ENCODE peak calls at places on chromosomes 5 and 9, in seven cellular contexts. C, L, B, Y, H, Z and X are unnamed samples.

GRCh38 chr9:13845460-13845859 is 468.5 kb downstream of the NFIB start:
- DNase-seq in C (no peak), L (no peak), B (peak), Y (no peak), H (no peak), Z (no peak), X (no peak)

GRCh38 chr5:89230178-89230577 is 347.2 kb upstream of the MEF2C start:
- DNase-seq in C (no peak), L (no peak), B (no peak), Y (no peak), H (no peak), Z (no peak), X (no peak)

GRCh38 chr9:126146254-126147145 is 180.1 kb upstream of the MVB12B start:
- DNase-seq in C (peak), L (peak), B (no peak), Y (peak), H (peak), Z (peak), X (no peak)

GRCh38 chr9:123138156-123138555 is 104.7 kb downstream of the GPR21 start:
- DNase-seq in C (no peak), L (no peak), B (no peak), Y (no peak), H (no peak), Z (no peak), X (no peak)

GRCh38 chr9:99259231-99259918 is 37.3 kb downstream of the SEC61B start:
- DNase-seq in C (peak), L (peak), B (no peak), Y (peak), H (no peak), Z (peak), X (peak)

GRCh38 chr5:119347996-119348395 is 7.8 kb upstream of the TNFAIP8 start:
- DNase-seq in C (no peak), L (no peak), B (peak), Y (no peak), H (no peak), Z (no peak), X (no peak)

GRCh38 chr5:154506049-154506715 is 28.2 kb upstream of the HAND1 start:
- DNase-seq in C (no peak), L (no peak), B (no peak), Y (peak), H (no peak), Z (no peak), X (no peak)

GRCh38 chr5:2203774-2204173 is 321.0 kb upstream of the IRX4 start:
- DNase-seq in C (no peak), L (no peak), B (no peak), Y (no peak), H (no peak), Z (no peak), X (no peak)

GRCh38 chr5:168347368-168347767 is 55.9 kb downstream of the WWC1 start:
- DNase-seq in C (no peak), L (no peak), B (no peak), Y (no peak), H (no peak), Z (no peak), X (no peak)

DNA sequence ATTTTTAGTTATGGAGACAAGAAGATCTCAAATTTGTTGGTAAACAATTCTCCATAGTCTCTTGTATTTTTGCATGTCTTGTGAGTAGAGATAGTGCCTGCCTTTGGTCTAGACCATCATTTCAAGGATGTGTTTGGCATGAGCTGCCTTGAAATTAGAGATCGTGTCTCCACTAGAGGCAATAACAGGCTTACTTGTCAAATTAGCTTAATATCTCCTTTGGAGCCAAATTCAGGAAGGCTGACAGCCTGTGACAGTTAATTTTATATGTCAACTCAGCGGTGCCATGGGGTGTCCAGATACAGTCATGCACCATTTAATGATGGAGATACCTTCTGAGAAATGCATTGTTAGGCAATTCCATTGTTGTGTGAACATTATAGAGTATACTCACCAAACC is 24.8 kb upstream of the PRDM9 start:
- DNase-seq in C (no peak), L (no peak), B (no peak), Y (no peak), H (no peak), Z (no peak), X (no peak)
- TF ChIP-seq POLR2A in C (no peak), L (no peak), B (no peak), Y (no peak), H (no peak), Z (no peak), X (no peak)

GRCh38 chr9:136927343-136928261 is 16.9 kb downstream of the FBXW5 start:
- DNase-seq in C (no peak), L (no peak), B (peak), Y (no peak), H (no peak), Z (no peak), X (no peak)
- H3K27ac ChIP-seq in C (no peak), L (no peak), B (no peak), Y (peak), H (no peak), Z (peak), X (peak)

DNA sequence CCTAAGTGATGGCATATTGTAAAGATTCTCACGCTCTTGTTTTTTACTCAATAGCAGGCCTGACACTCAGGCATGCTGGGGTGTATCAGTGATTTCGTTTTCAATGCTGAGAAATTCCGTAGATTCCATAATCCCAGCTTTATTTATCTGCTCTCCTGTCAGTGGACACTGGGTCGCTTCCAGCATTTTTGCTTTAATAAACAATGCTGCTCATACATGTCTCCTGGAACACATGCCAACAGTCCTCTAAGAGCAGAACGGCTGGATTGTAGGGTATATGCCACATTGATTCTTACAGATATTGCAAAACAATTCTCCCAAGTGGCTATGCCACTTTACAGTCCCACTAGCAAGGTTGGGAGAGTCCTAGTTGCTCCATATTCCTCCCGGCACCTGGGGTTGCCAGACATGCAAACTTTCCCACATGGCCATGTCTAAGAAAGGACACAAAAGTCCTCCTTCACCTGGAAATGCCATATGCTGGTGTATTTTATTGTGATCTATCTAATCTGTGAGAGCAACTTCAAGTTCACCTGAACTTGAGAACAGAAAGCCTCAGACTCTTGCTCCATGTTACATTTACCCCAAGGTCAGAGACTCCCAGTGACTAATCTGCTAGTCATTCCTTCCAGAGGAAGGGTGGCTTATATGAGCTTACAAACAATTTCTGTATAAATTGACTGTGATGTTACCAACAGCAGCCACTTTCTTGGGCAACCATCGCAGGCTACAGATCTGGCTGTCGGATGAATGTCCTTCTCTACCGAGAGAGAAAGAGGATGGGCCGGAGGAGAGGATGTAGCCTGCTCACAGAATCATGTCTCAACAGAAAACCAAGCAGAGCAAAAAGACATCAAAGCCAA is 81.8 kb downstream of the RAPGEF1 start:
- DNase-seq in C (no peak), L (no peak), B (peak), Y (no peak), H (peak), Z (peak), X (no peak)
- TF ChIP-seq POLR2A in C (no peak), L (no peak), B (peak), Y (no peak), H (no peak), Z (no peak), X (no peak)

GRCh38 chr9:86575137-86575536 is 220.9 kb upstream of the TUT7 start:
- DNase-seq in C (no peak), L (no peak), B (no peak), Y (no peak), H (no peak), Z (no peak), X (no peak)
- H3K27ac ChIP-seq in C (no peak), L (no peak), B (no peak), Y (peak), H (no peak), Z (no peak), X (no peak)